ENCODE peak calls at places on chromosomes 16 and 17, in nine cellular contexts. S, F, D, T, X, V, P, N and I are unnamed samples.

GRCh38 chr16:30541502-30542329 is 7.1 kb upstream of the ZNF747 start:
- DNase-seq in S (no peak), F (no peak), D (no peak), T (no peak), X (peak), V (peak), P (peak), N (no peak), I (no peak)

GRCh38 chr17:50908140-50908859 is 42.1 kb upstream of the TOB1 start:
- DNase-seq in S (no peak), F (no peak), D (no peak), T (no peak), X (no peak), V (no peak), P (no peak), N (no peak), I (no peak)

GRCh38 chr16:75229172-75230031 is 10.6 kb downstream of the CTRB1 start:
- DNase-seq in S (no peak), F (no peak), D (no peak), T (no peak), X (no peak), V (no peak), P (no peak), N (no peak), I (no peak)

GRCh38 chr17:37388266-37388665 is 12.5 kb downstream of the C17orf78 start:
- DNase-seq in S (no peak), F (no peak), D (no peak), T (no peak), X (peak), V (no peak), P (no peak), N (no peak), I (no peak)

GRCh38 chr17:55348749-55349354 is 72.8 kb downstream of the MMD start:
- DNase-seq in S (peak), F (no peak), D (peak), T (peak), X (peak), V (peak), P (peak), N (peak), I (no peak)

GRCh38 chr16:69616082-69616481 is 50.3 kb downstream of the NFAT5 start:
- DNase-seq in S (no peak), F (no peak), D (no peak), T (no peak), X (no peak), V (no peak), P (no peak), N (no peak), I (no peak)

GRCh38 chr17:73031472-73031871 is 61.0 kb downstream of the SLC39A11 start:
- DNase-seq in S (no peak), F (no peak), D (no peak), T (no peak), X (no peak), V (no peak), P (no peak), N (no peak), I (no peak)

GRCh38 chr17:3639981-3640596 is 3.5 kb downstream of the CTNS start:
- DNase-seq in S (no peak), F (no peak), D (no peak), T (no peak), X (peak), V (no peak), P (peak), N (no peak), I (peak)

GRCh38 chr17:66549731-66550207 is 247.4 kb downstream of the PRKCA start:
- DNase-seq in S (no peak), F (no peak), D (no peak), T (no peak), X (peak), V (peak), P (no peak), N (no peak), I (peak)

GRCh38 chr16:22138482-22138881 is 23.8 kb upstream of the SDR42E2 start:
- DNase-seq in S (no peak), F (no peak), D (no peak), T (no peak), X (no peak), V (no peak), P (no peak), N (no peak), I (no peak)

GRCh38 chr17:19414396-19415280 is 3.6 kb downstream of the RNF112 start:
- DNase-seq in S (no peak), F (no peak), D (no peak), T (no peak), X (no peak), V (no peak), P (no peak), N (no peak), I (no peak)

GRCh38 chr17:64377769-64378282 is 12.8 kb downstream of the PECAM1 start:
- DNase-seq in S (no peak), F (no peak), D (no peak), T (no peak), X (no peak), V (no peak), P (no peak), N (no peak), I (no peak)

GRCh38 chr16:48895142-48895541 is 285.2 kb upstream of the N4BP1 start:
- DNase-seq in S (no peak), F (no peak), D (no peak), T (no peak), X (no peak), V (no peak), P (no peak), N (peak), I (no peak)

GRCh38 chr17:62179525-62180161 is 114.6 kb upstream of the MED13 start:
- DNase-seq in S (peak), F (no peak), D (no peak), T (no peak), X (peak), V (no peak), P (no peak), N (no peak), I (peak)

GRCh38 chr17:47188266-47188665 is 829 bp downstream of the CDC27 start:
- DNase-seq in S (no peak), F (no peak), D (peak), T (no peak), X (peak), V (no peak), P (no peak), N (no peak), I (no peak)

GRCh38 chr17:574061-574460 is 140.6 kb downstream of the VPS53 start:
- DNase-seq in S (no peak), F (no peak), D (no peak), T (no peak), X (no peak), V (no peak), P (no peak), N (no peak), I (no peak)

GRCh38 chr16:9040766-9041430 is 50.5 kb upstream of the HAPSTR1 start:
- DNase-seq in S (no peak), F (no peak), D (no peak), T (no peak), X (no peak), V (no peak), P (no peak), N (no peak), I (no peak)

GRCh38 chr17:40530988-40531971 is 29.9 kb upstream of the TNS4 start:
- DNase-seq in S (no peak), F (peak), D (no peak), T (peak), X (no peak), V (no peak), P (no peak), N (peak), I (no peak)

GRCh38 chr17:81462506-81463125 is 50.0 kb downstream of the ACTG1 start:
- DNase-seq in S (no peak), F (no peak), D (no peak), T (no peak), X (no peak), V (no peak), P (no peak), N (no peak), I (no peak)

GRCh38 chr16:19874026-19874425 is 10.6 kb downstream of the GPRC5B start:
- DNase-seq in S (no peak), F (no peak), D (no peak), T (no peak), X (no peak), V (no peak), P (no peak), N (no peak), I (no peak)

GRCh38 chr16:57892041-57892440 is 78.9 kb downstream of the CNGB1 start:
- DNase-seq in S (no peak), F (no peak), D (no peak), T (no peak), X (peak), V (no peak), P (no peak), N (no peak), I (peak)

GRCh38 chr17:64441772-64442549 is 7.0 kb upstream of the MILR1 start:
- DNase-seq in S (no peak), F (no peak), D (no peak), T (no peak), X (peak), V (no peak), P (no peak), N (no peak), I (no peak)

GRCh38 chr16:68510775-68511174 is 28.3 kb upstream of the ZFP90 start:
- DNase-seq in S (no peak), F (no peak), D (no peak), T (no peak), X (no peak), V (no peak), P (no peak), N (no peak), I (no peak)

GRCh38 chr17:32928527-32929287 is 754 bp downstream of the TMEM98 start:
- DNase-seq in S (no peak), F (no peak), D (no peak), T (no peak), X (no peak), V (no peak), P (no peak), N (no peak), I (no peak)

GRCh38 chr17:38873646-38874380 is 4.0 kb downstream of the LASP1 start:
- DNase-seq in S (no peak), F (no peak), D (no peak), T (peak), X (no peak), V (no peak), P (peak), N (no peak), I (no peak)

GRCh38 chr16:58500329-58501241 is 642 bp downstream of the NDRG4 start:
- DNase-seq in S (no peak), F (no peak), D (peak), T (peak), X (no peak), V (no peak), P (no peak), N (peak), I (no peak)

GRCh38 chr17:35521150-35521549 is 16.3 kb downstream of the SLFN12L start:
- DNase-seq in S (no peak), F (no peak), D (no peak), T (no peak), X (no peak), V (no peak), P (no peak), N (no peak), I (no peak)

GRCh38 chr17:76688165-76688622 is 22.6 kb downstream of the MXRA7 start:
- DNase-seq in S (no peak), F (no peak), D (no peak), T (peak), X (no peak), V (no peak), P (no peak), N (no peak), I (no peak)
- TF ChIP-seq CTCF in S (no peak), F (no peak), D (no peak), T (no peak), X (no peak), V (no peak), P (no peak), N (no peak), I (no peak)

GRCh38 chr16:80623376-80623775 is 82.6 kb downstream of the DYNLRB2 start:
- DNase-seq in S (no peak), F (no peak), D (no peak), T (no peak), X (peak), V (peak), P (no peak), N (no peak), I (no peak)

GRCh38 chr16:80622007-80622406 is 81.2 kb downstream of the DYNLRB2 start:
- DNase-seq in S (no peak), F (no peak), D (no peak), T (no peak), X (no peak), V (no peak), P (no peak), N (no peak), I (no peak)

GRCh38 chr16:80619824-80620223 is 79.0 kb downstream of the DYNLRB2 start:
- DNase-seq in S (no peak), F (no peak), D (no peak), T (no peak), X (peak), V (no peak), P (no peak), N (no peak), I (no peak)

GRCh38 chr16:80618862-80619648 is 78.3 kb downstream of the DYNLRB2 start:
- DNase-seq in S (no peak), F (no peak), D (no peak), T (no peak), X (no peak), V (no peak), P (no peak), N (no peak), I (no peak)

GRCh38 chr16:80620656-80621605 is 80.1 kb downstream of the DYNLRB2 start:
- DNase-seq in S (no peak), F (no peak), D (no peak), T (no peak), X (peak), V (no peak), P (no peak), N (no peak), I (no peak)
- TF ChIP-seq CTCF in S (no peak), F (no peak), D (no peak), T (no peak), X (peak), V (no peak), P (no peak), N (no peak), I (no peak)

GRCh38 chr17:15048933-15049539 is 216.1 kb downstream of the PMP22 start:
- DNase-seq in S (no peak), F (no peak), D (no peak), T (no peak), X (no peak), V (no peak), P (no peak), N (no peak), I (no peak)

GRCh38 chr17:15051913-15052312 is 213.2 kb downstream of the PMP22 start:
- DNase-seq in S (no peak), F (no peak), D (no peak), T (no peak), X (no peak), V (no peak), P (no peak), N (no peak), I (no peak)

DNA sequence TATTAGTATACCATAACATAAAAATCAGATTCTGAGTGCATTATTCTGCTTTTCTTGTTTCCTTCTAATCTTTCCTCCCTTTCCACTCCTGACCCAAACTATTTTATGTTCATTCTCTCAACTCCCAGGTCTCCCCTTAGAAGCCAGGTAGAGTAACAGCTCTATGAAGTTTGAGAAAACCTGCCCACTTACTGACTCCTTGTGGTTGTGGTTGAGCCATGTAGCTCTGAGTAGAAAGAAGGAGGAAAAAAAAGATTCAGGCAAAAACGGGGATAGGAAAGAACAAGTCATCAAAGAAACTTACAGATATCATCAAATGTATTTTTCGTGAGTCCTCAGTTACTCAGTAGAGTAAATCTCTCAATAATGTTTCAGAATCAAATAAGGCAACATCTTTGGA is 216.7 kb downstream of the PMP22 start:
- DNase-seq in S (no peak), F (no peak), D (no peak), T (no peak), X (no peak), V (no peak), P (no peak), N (no peak), I (no peak)
- TF ChIP-seq CTCF in S (no peak), F (no peak), D (no peak), T (no peak), X (no peak), V (peak), P (no peak), N (no peak), I (no peak)

GRCh38 chr16:87702325-87702811 is 63.4 kb downstream of the KLHDC4 start:
- DNase-seq in S (no peak), F (no peak), D (peak), T (peak), X (no peak), V (no peak), P (no peak), N (peak), I (no peak)
- TF ChIP-seq CTCF in S (peak), F (no peak), D (peak), T (no peak), X (peak), V (peak), P (peak), N (peak), I (peak)

DNA sequence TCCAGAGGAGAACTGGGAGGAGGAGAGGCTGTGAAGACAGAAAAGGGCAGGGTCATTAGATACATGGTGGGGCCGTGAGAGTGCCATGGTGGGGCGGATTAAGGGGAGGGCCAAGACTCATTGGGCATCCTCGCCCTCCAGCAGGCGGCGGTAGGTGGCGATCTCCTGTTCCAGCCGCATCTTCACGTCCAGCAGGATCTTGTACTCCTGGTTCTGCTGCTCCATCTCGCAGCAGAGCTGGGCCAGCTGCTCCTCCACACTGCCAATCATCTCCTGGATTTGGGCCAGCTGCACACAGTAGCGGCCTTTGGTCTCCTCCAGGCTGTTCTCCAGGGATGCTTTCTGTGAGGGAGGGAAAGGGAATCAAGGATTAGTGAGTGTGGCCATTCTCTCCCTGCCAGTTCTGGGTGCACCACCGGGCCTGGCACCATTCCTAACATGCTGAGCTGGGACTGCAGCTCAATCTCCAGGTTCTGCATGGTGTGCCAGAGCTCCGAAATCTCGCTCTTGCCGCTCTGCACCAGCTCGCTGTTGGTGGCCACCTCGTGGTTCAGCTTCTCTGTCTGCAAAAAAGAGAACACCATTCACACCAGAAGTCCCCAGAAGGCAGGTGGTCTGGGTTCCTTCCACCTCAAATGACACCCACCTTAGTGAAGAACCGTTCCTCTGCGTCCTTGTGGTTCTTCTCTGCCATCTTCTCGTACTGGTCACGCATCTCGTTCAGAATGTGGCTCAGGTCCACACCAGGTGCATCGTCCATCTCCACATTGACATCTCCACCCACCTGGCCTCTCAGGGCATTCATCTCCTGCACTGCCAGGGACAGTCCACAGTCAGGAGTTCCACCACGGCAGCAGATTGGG is 129.0 kb downstream of the CCDC144A start:
- DNase-seq in S (no peak), F (no peak), D (no peak), T (no peak), X (no peak), V (no peak), P (no peak), N (no peak), I (no peak)
- TF ChIP-seq CTCF in S (no peak), F (no peak), D (no peak), T (no peak), X (no peak), V (no peak), P (no peak), N (no peak), I (no peak)

DNA sequence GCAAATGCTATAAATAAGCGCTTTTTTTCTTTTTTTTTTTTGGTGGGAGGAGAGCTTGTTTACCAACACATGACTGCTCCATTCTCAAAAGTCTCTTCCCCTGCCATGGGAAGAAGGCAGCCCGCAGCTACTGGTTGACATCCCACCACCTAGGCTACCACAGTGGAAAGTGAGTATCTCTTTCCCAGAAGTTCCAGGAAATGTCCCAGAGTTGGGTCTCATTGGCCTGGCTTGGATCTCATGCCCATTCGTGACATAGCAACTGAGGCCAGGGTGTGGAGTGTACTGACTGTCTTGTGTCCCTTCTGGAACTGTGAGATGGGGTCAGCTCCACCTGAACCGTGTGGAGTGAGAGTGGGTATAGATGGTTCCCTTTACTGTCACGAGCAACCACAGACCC is 29.5 kb upstream of the BRD7 start:
- DNase-seq in S (no peak), F (no peak), D (no peak), T (no peak), X (no peak), V (no peak), P (no peak), N (no peak), I (no peak)
- TF ChIP-seq CTCF in S (no peak), F (no peak), D (no peak), T (no peak), X (no peak), V (no peak), P (no peak), N (no peak), I (no peak)

GRCh38 chr17:17568772-17569195 is 22.7 kb downstream of the PEMT start:
- DNase-seq in S (no peak), F (peak), D (peak), T (peak), X (peak), V (no peak), P (peak), N (peak), I (no peak)

GRCh38 chr17:17572010-17572785 is 19.3 kb downstream of the PEMT start:
- DNase-seq in S (no peak), F (no peak), D (no peak), T (no peak), X (no peak), V (no peak), P (no peak), N (no peak), I (no peak)

GRCh38 chr17:17569691-17570090 is 21.8 kb downstream of the PEMT start:
- DNase-seq in S (no peak), F (no peak), D (no peak), T (no peak), X (no peak), V (no peak), P (no peak), N (no peak), I (no peak)

GRCh38 chr17:17570798-17571716 is 20.5 kb downstream of the PEMT start:
- DNase-seq in S (no peak), F (no peak), D (no peak), T (peak), X (no peak), V (no peak), P (peak), N (no peak), I (no peak)

DNA sequence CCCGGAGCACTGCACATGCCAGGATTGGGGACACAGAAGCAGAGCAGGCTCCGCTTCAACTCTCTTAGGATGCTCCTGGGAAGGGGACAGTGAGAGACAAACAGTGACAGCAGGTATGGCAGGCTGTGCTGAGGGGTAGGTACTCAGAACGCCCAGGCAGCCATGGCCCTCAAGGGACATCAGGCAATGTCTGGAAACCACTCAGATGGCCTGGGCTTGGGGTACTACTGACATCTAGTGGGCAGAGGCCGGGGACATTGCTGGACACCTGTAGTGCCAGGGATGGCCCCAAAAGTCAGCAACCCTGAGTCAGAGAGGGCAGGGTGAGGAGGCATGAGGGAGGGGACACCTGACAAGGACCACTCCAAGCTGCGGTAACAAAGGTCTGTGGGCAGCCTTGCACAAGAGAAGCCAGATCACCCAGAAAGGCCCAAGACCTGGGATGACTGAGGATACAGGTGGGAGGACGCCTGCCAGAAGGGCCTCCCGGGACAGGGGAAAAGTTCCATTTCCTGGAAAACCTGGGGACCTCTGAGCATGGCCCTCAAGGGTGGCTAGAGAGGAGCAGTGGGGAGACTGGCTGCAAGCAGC is 21.2 kb downstream of the PEMT start:
- DNase-seq in S (no peak), F (no peak), D (peak), T (no peak), X (no peak), V (no peak), P (peak), N (peak), I (no peak)
- TF ChIP-seq CTCF in S (no peak), F (no peak), D (peak), T (no peak), X (peak), V (peak), P (peak), N (no peak), I (peak)